ENCODE peak calls at places on chromosomes 2 and 18, in six cellular contexts. L is SK-N-SH, W is transverse colon, T is GM23338, Y is HCT116, G is prostate gland. J is an unnamed sample. For H3K4me1, the result is how much of the 10 kb centered on the place peaks cover.

GRCh38 chr18:59056706-59057492 is 82.8 kb upstream of the SEC11C start:
- DNase-seq in W (peak), T (peak), L (peak), G (no peak), Y (peak), J (peak)

GRCh38 chr2:152134488-152135280 is 35.8 kb upstream of the CACNB4 start:
- DNase-seq in Y (no peak), T (peak), G (no peak), L (no peak), W (no peak), J (no peak)

GRCh38 chr18:10872297-10872696 is 277.1 kb downstream of the PIEZO2 start:
- DNase-seq in Y (no peak), T (no peak), W (no peak), G (no peak), L (no peak), J (no peak)

GRCh38 chr2:636649-637405 is 40.4 kb downstream of the TMEM18 start:
- DNase-seq in T (peak), Y (peak), L (peak), G (peak), W (peak), J (peak)

GRCh38 chr2:8436585-8436984 is 245.3 kb upstream of the ID2 start:
- DNase-seq in T (no peak), W (no peak), G (no peak), Y (no peak), L (no peak), J (no peak)

GRCh38 chr2:121075641-121076500 is 209.1 kb downstream of the TFCP2L1 start:
- DNase-seq in W (no peak), L (peak), T (peak), G (no peak), Y (no peak), J (no peak)

GRCh38 chr2:17793803-17794349 is 22.4 kb upstream of the MSGN1 start:
- DNase-seq in T (no peak), W (no peak), L (no peak), Y (no peak), G (no peak), J (no peak)

GRCh38 chr18:13395577-13395976 is 177.0 kb downstream of the LDLRAD4 start:
- DNase-seq in W (no peak), L (no peak), Y (no peak), G (no peak), T (no peak), J (no peak)

GRCh38 chr2:224895377-224895776 is 146.9 kb downstream of the DOCK10 start:
- DNase-seq in W (no peak), T (no peak), L (no peak), G (no peak), Y (no peak), J (no peak)

GRCh38 chr2:529852-530251 is 147.4 kb downstream of the TMEM18 start:
- DNase-seq in G (no peak), L (no peak), W (no peak), Y (no peak), T (no peak), J (no peak)

GRCh38 chr2:59540864-59541263 is 1012.6 kb downstream of the BCL11A start:
- DNase-seq in T (no peak), G (no peak), L (no peak), W (no peak), Y (no peak), J (no peak)
- TF ChIP-seq POLR2AphosphoS5 in T (no peak), G (no peak), L (no peak), W (no peak), Y (no peak), J (no peak)

DNA sequence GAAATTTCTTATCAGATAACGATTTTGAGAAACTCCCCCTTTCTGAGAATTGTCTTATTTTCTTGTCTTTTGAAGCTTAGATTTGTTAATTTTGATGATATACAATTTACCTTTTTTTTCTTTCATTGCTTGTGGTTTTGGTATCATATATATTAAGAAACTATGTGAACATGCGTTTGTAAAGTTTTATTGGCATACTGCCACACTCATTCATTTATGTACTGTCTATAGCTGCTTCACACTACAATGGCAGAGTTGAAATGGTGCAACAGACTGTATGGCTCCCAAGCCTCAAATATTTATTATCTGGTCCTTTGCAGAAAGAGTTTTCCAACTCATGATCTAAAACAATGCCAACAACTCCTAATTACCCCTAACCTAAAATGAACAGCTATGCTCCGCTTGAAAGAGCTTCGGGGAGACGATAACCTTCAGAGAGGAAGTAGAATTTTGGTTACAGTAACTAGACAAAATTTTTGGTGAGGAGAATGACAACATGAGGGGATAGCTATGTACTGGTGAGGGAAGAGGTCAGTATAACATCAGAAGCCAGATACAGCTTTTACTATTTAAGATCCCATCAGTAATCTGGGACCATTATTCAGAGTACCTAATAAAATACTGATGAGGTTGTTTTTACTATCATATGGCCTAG is 16.1 kb downstream of the PPP3R1 start:
- DNase-seq in Y (no peak), L (no peak), G (no peak), T (no peak), W (no peak), J (no peak)
- H3K4me1 ChIP-seq in Y (under half), L (under half), G (under half), T (half or more), W (half or more), J (half or more)

DNA sequence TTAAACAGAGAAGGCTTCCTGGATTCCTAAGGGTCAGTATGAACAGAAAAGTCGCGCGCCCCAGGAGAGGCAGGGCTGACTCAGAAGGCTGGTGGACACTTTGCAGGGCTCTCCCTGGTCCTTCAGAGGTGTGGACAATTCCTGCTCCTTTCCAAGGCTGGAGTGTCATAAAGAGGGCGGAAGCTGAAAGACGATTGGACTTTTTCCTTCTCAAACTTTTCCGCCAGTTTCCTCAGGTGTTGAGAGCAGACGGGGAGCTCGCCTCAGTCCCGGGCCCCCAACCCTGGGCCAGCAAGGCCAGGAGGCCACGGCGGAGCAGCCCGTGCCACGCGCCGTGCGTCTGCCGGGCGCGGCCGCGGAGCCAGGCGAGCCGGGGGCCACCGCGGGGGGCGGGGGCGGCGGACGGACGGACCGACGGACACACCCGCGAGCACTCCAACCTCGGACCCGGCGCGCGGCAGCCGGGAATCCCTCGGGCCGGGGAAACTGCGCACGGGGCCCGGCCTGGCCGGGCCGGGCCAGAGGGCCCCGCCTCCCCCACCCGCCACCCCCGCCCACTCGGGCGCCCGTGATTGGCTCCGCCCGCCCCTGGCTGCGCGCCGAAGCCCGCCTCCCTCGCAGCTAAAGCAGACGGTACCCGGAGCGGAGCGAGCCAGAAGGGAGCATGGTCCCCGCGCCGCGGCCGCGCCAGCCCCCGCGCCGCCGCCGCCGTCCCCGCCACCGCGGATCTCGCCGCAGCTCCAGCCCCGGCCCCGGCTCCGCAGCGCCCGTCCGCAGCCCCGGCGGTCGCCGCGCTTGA is at the start of gene KLHL29:
- DNase-seq in Y (no peak), L (peak), W (peak), T (peak), G (peak), J (peak)
- TF ChIP-seq POLR2AphosphoS5 in Y (peak), L (peak), W (peak), T (peak), G (peak), J (peak)

DNA sequence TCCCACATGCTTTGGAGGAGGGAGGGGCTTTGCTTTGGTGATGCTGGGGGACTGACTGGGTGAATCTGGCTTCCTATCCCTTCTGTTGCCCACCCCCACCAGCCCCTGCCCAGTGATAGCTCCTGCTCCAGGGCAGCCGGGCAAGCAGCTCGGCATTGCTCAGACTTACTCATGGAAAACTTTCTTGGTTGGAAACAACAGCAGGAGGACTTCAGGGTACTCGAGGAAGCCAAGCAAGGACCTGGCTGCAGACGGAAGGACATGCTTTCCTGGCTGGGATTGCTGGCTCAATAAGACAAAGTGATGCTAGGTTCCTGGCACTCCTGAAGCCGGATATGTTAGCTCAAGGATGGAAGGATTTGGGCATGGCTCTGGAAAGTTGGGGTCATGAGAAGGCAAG is 3.0 kb downstream of the SPEG start:
- DNase-seq in G (no peak), T (no peak), W (no peak), Y (no peak), L (no peak), J (no peak)
- H3K4me1 ChIP-seq in G (under half), T (under half), W (under half), Y (under half), L (under half), J (under half)

GRCh38 chr2:176542456-176542855 is 273.2 kb downstream of the MTX2 start:
- DNase-seq in W (no peak), L (no peak), G (no peak), Y (no peak), T (no peak), J (no peak)

GRCh38 chr2:176544579-176545365 is 275.5 kb downstream of the MTX2 start:
- DNase-seq in T (peak), L (no peak), G (no peak), Y (no peak), W (no peak), J (no peak)

GRCh38 chr2:176545627-176546026 is 276.4 kb downstream of the MTX2 start:
- DNase-seq in Y (no peak), T (no peak), G (no peak), L (no peak), W (no peak), J (no peak)

GRCh38 chr2:176540995-176541394 is 271.8 kb downstream of the MTX2 start:
- DNase-seq in W (no peak), G (no peak), L (no peak), T (no peak), Y (no peak), J (no peak)

DNA sequence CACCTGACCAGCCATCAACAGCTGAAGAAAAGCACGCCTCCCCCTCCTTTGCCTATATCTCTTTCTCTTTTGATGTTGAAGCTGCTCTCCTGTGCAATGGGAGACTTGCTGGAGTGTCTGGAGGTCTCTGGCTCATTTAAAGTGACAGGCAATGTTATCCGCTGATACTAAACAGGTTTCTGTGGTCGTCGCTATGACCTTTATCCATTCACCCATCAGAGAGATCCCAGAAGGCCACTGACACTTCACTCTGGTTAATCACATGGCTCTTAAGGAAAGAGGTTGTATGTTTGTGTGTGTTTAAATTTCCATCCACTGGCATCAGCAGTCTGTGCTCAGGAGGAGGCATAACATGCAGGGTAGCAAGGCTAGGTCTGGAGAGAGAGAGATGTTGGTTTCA is 277.3 kb downstream of the MTX2 start:
- DNase-seq in T (no peak), Y (no peak), G (no peak), W (no peak), L (peak), J (no peak)
- TF ChIP-seq POLR2AphosphoS5 in T (no peak), Y (no peak), G (no peak), W (no peak), L (no peak), J (no peak)

J was measured in stomach.